ENCODE peak calls at places on chromosome 4, in five cellular contexts. R, Q, Z, J and I are unnamed samples.

GRCh38 chr4:14926368-14926767 is 75.9 kb upstream of the CPEB2 start:
- DNase-seq in R (no peak), Q (no peak), Z (no peak), J (no peak), I (no peak)

GRCh38 chr4:3257125-3257690 is 8.2 kb downstream of the MSANTD1 start:
- DNase-seq in R (no peak), Q (no peak), Z (peak; percentile 45), J (no peak), I (no peak)

GRCh38 chr4:72909461-72909860 is 160.1 kb downstream of the COX18 start:
- DNase-seq in R (no peak), Q (peak; percentile 48), Z (peak; percentile 77), J (no peak), I (no peak)

GRCh38 chr4:155759372-155760252 is 791 bp downstream of the GUCY1B1 start:
- DNase-seq in R (peak; percentile 44), Q (peak; percentile 39), Z (peak; percentile 72), J (no peak), I (peak; percentile 80)

GRCh38 chr4:3177905-3178304 is 71.1 kb upstream of the MSANTD1 start:
- DNase-seq in R (no peak), Q (no peak), Z (peak; percentile 21), J (no peak), I (no peak)

GRCh38 chr4:113435893-113436292 is 325.6 kb downstream of the CAMK2D start:
- DNase-seq in R (no peak), Q (peak; percentile 33), Z (peak; percentile 71), J (peak; percentile 78), I (no peak)

GRCh38 chr4:154390324-154390723 is 101.3 kb downstream of the DCHS2 start:
- DNase-seq in R (no peak), Q (no peak), Z (no peak), J (no peak), I (no peak)

GRCh38 chr4:82639947-82640346 is 78.2 kb upstream of the TMEM150C start:
- DNase-seq in R (no peak), Q (no peak), Z (no peak), J (no peak), I (no peak)

GRCh38 chr4:184444215-184444952 is 30.0 kb downstream of the IRF2 start:
- DNase-seq in R (no peak), Q (no peak), Z (no peak), J (no peak), I (no peak)

GRCh38 chr4:173337463-173337862 is 3.3 kb upstream of the HMGB2 start:
- DNase-seq in R (no peak), Q (no peak), Z (no peak), J (no peak), I (no peak)

GRCh38 chr4:25448379-25449109 is 71.5 kb downstream of the ANAPC4 start:
- DNase-seq in R (no peak), Q (peak; percentile 44), Z (no peak), J (peak; percentile 29), I (no peak)

GRCh38 chr4:16443504-16444088 is 217.3 kb upstream of the TAPT1 start:
- DNase-seq in R (no peak), Q (no peak), Z (no peak), J (peak; percentile 4), I (no peak)

GRCh38 chr4:75142850-75143249 is 209.9 kb downstream of the PARM1 start:
- DNase-seq in R (no peak), Q (no peak), Z (no peak), J (no peak), I (no peak)

GRCh38 chr4:81622474-81623198 is 150.9 kb upstream of the RASGEF1B start:
- DNase-seq in R (no peak), Q (no peak), Z (no peak), J (no peak), I (no peak)

GRCh38 chr4:77613267-77613666 is 7.6 kb downstream of the CXCL13 start:
- DNase-seq in R (no peak), Q (no peak), Z (no peak), J (no peak), I (no peak)

GRCh38 chr4:186067757-186068385 is 1.1 kb upstream of the TLR3 start:
- DNase-seq in R (no peak), Q (peak; percentile 52), Z (peak; percentile 64), J (peak; percentile 34), I (peak; percentile 56)

GRCh38 chr4:10321931-10322330 is 135.3 kb downstream of the ZNF518B start:
- DNase-seq in R (no peak), Q (no peak), Z (no peak), J (no peak), I (no peak)

GRCh38 chr4:107736924-107737448 is 17.0 kb upstream of the PAPSS1 start:
- DNase-seq in R (peak; percentile 55), Q (peak; percentile 85), Z (peak; percentile 89), J (peak; percentile 42), I (peak; percentile 72)

GRCh38 chr4:186627226-186627865 is 72.0 kb upstream of the MTNR1A start:
- DNase-seq in R (no peak), Q (no peak), Z (peak; percentile 58), J (peak; percentile 30), I (no peak)